ENCODE peak calls at places on chromosome 1, in five cellular contexts. One of them, this sample, is unnamed.

GRCh38 chr1:2160691-2161320 is 33.8 kb downstream of the FAAP20 start:
- DNase-seq in SW480: no peak
- DNase-seq in stimulated activated CD4-positive, alpha-beta T cell treated with anti-CD3 and anti-CD28 coated beads, TNF-alpha, amount 100 ng/mL, for 1 hour: no peak
- DNase-seq in effector memory CD4-positive, alpha-beta T cell: no peak
- DNase-seq in AG09309: no peak
- DNase-seq in this sample: no peak

GRCh38 chr1:1371741-1372711 is 3.0 kb downstream of the AURKAIP1 start:
- DNase-seq in AG09309: no peak
- DNase-seq in SW480: peak; percentile 57
- DNase-seq in stimulated activated CD4-positive, alpha-beta T cell treated with anti-CD3 and anti-CD28 coated beads, TNF-alpha, amount 100 ng/mL, for 1 hour: peak; percentile 57
- DNase-seq in effector memory CD4-positive, alpha-beta T cell: peak; percentile 52
- DNase-seq in this sample: peak; percentile 59

GRCh38 chr1:242243472-242243871 is 244.6 kb upstream of the MAP1LC3C start:
- DNase-seq in SW480: no peak
- DNase-seq in effector memory CD4-positive, alpha-beta T cell: no peak
- DNase-seq in stimulated activated CD4-positive, alpha-beta T cell treated with anti-CD3 and anti-CD28 coated beads, TNF-alpha, amount 100 ng/mL, for 1 hour: no peak
- DNase-seq in AG09309: no peak
- DNase-seq in this sample: no peak

GRCh38 chr1:160453443-160453842 is 53.1 kb downstream of the VANGL2 start:
- DNase-seq in AG09309: no peak
- DNase-seq in effector memory CD4-positive, alpha-beta T cell: no peak
- DNase-seq in SW480: no peak
- DNase-seq in stimulated activated CD4-positive, alpha-beta T cell treated with anti-CD3 and anti-CD28 coated beads, TNF-alpha, amount 100 ng/mL, for 1 hour: no peak
- DNase-seq in this sample: no peak

GRCh38 chr1:74610961-74611360 is 62.6 kb downstream of the ERICH3 start:
- DNase-seq in AG09309: no peak
- DNase-seq in SW480: no peak
- DNase-seq in stimulated activated CD4-positive, alpha-beta T cell treated with anti-CD3 and anti-CD28 coated beads, TNF-alpha, amount 100 ng/mL, for 1 hour: no peak
- DNase-seq in effector memory CD4-positive, alpha-beta T cell: no peak
- DNase-seq in this sample: no peak

GRCh38 chr1:64894438-64895196 is 71.7 kb downstream of the JAK1 start:
- DNase-seq in SW480: no peak
- DNase-seq in stimulated activated CD4-positive, alpha-beta T cell treated with anti-CD3 and anti-CD28 coated beads, TNF-alpha, amount 100 ng/mL, for 1 hour: no peak
- DNase-seq in AG09309: no peak
- DNase-seq in effector memory CD4-positive, alpha-beta T cell: no peak
- DNase-seq in this sample: no peak

GRCh38 chr1:12424793-12425192 is 193.2 kb downstream of the DHRS3 start:
- DNase-seq in stimulated activated CD4-positive, alpha-beta T cell treated with anti-CD3 and anti-CD28 coated beads, TNF-alpha, amount 100 ng/mL, for 1 hour: no peak
- DNase-seq in AG09309: no peak
- DNase-seq in effector memory CD4-positive, alpha-beta T cell: no peak
- DNase-seq in SW480: no peak
- DNase-seq in this sample: no peak

GRCh38 chr1:100494393-100495084 is 43.4 kb upstream of the GPR88 start:
- DNase-seq in effector memory CD4-positive, alpha-beta T cell: no peak
- DNase-seq in AG09309: no peak
- DNase-seq in SW480: no peak
- DNase-seq in stimulated activated CD4-positive, alpha-beta T cell treated with anti-CD3 and anti-CD28 coated beads, TNF-alpha, amount 100 ng/mL, for 1 hour: no peak
- DNase-seq in this sample: no peak

GRCh38 chr1:21539933-21540332 is 30.7 kb downstream of the ALPL start:
- DNase-seq in effector memory CD4-positive, alpha-beta T cell: no peak
- DNase-seq in stimulated activated CD4-positive, alpha-beta T cell treated with anti-CD3 and anti-CD28 coated beads, TNF-alpha, amount 100 ng/mL, for 1 hour: no peak
- DNase-seq in AG09309: no peak
- DNase-seq in SW480: no peak
- DNase-seq in this sample: no peak

GRCh38 chr1:160641323-160642280 is 5.2 kb downstream of the SLAMF1 start:
- DNase-seq in SW480: no peak
- DNase-seq in effector memory CD4-positive, alpha-beta T cell: no peak
- DNase-seq in AG09309: no peak
- DNase-seq in stimulated activated CD4-positive, alpha-beta T cell treated with anti-CD3 and anti-CD28 coated beads, TNF-alpha, amount 100 ng/mL, for 1 hour: no peak
- DNase-seq in this sample: no peak

GRCh38 chr1:11434926-11435325 is 44.0 kb upstream of the DISP3 start:
- DNase-seq in AG09309: no peak
- DNase-seq in effector memory CD4-positive, alpha-beta T cell: no peak
- DNase-seq in SW480: no peak
- DNase-seq in stimulated activated CD4-positive, alpha-beta T cell treated with anti-CD3 and anti-CD28 coated beads, TNF-alpha, amount 100 ng/mL, for 1 hour: no peak
- DNase-seq in this sample: no peak

GRCh38 chr1:162062542-162063015 is 6.9 kb upstream of the NOS1AP start:
- DNase-seq in AG09309: peak; percentile 11
- DNase-seq in SW480: no peak
- DNase-seq in stimulated activated CD4-positive, alpha-beta T cell treated with anti-CD3 and anti-CD28 coated beads, TNF-alpha, amount 100 ng/mL, for 1 hour: no peak
- DNase-seq in effector memory CD4-positive, alpha-beta T cell: no peak
- DNase-seq in this sample: no peak

GRCh38 chr1:185170291-185170848 is 13.4 kb downstream of the SWT1 start:
- DNase-seq in SW480: peak; percentile 48
- DNase-seq in AG09309: no peak
- DNase-seq in effector memory CD4-positive, alpha-beta T cell: no peak
- DNase-seq in stimulated activated CD4-positive, alpha-beta T cell treated with anti-CD3 and anti-CD28 coated beads, TNF-alpha, amount 100 ng/mL, for 1 hour: no peak
- DNase-seq in this sample: no peak

GRCh38 chr1:176852124-176852523 is 312.4 kb downstream of the ASTN1 start:
- DNase-seq in effector memory CD4-positive, alpha-beta T cell: no peak
- DNase-seq in SW480: no peak
- DNase-seq in AG09309: no peak
- DNase-seq in stimulated activated CD4-positive, alpha-beta T cell treated with anti-CD3 and anti-CD28 coated beads, TNF-alpha, amount 100 ng/mL, for 1 hour: no peak
- DNase-seq in this sample: no peak

GRCh38 chr1:17046043-17046657 is 7.7 kb downstream of the SDHB start:
- DNase-seq in effector memory CD4-positive, alpha-beta T cell: no peak
- DNase-seq in stimulated activated CD4-positive, alpha-beta T cell treated with anti-CD3 and anti-CD28 coated beads, TNF-alpha, amount 100 ng/mL, for 1 hour: no peak
- DNase-seq in AG09309: no peak
- DNase-seq in SW480: peak; percentile 72
- DNase-seq in this sample: no peak

GRCh38 chr1:148367596-148367995 is 115.5 kb downstream of the PPIAL4G start:
- DNase-seq in SW480: no peak
- DNase-seq in effector memory CD4-positive, alpha-beta T cell: no peak
- DNase-seq in AG09309: no peak
- DNase-seq in stimulated activated CD4-positive, alpha-beta T cell treated with anti-CD3 and anti-CD28 coated beads, TNF-alpha, amount 100 ng/mL, for 1 hour: no peak
- DNase-seq in this sample: no peak

GRCh38 chr1:119966020-119966419 is 69.7 kb upstream of the ADAM30 start:
- DNase-seq in SW480: no peak
- DNase-seq in effector memory CD4-positive, alpha-beta T cell: no peak
- DNase-seq in stimulated activated CD4-positive, alpha-beta T cell treated with anti-CD3 and anti-CD28 coated beads, TNF-alpha, amount 100 ng/mL, for 1 hour: no peak
- DNase-seq in AG09309: peak; percentile 38
- DNase-seq in this sample: no peak

GRCh38 chr1:34002810-34003209 is 138.9 kb downstream of the HMGB4 start:
- DNase-seq in stimulated activated CD4-positive, alpha-beta T cell treated with anti-CD3 and anti-CD28 coated beads, TNF-alpha, amount 100 ng/mL, for 1 hour: no peak
- DNase-seq in AG09309: no peak
- DNase-seq in effector memory CD4-positive, alpha-beta T cell: no peak
- DNase-seq in SW480: no peak
- DNase-seq in this sample: no peak

GRCh38 chr1:6026095-6026809 is 19.4 kb upstream of the KCNAB2 start:
- DNase-seq in SW480: peak; percentile 95
- DNase-seq in effector memory CD4-positive, alpha-beta T cell: peak; percentile 93
- DNase-seq in stimulated activated CD4-positive, alpha-beta T cell treated with anti-CD3 and anti-CD28 coated beads, TNF-alpha, amount 100 ng/mL, for 1 hour: peak; percentile 82
- DNase-seq in AG09309: no peak
- DNase-seq in this sample: peak; percentile 92

GRCh38 chr1:240792915-240793525 is 181.1 kb upstream of the GREM2 start:
- DNase-seq in SW480: no peak
- DNase-seq in effector memory CD4-positive, alpha-beta T cell: no peak
- DNase-seq in stimulated activated CD4-positive, alpha-beta T cell treated with anti-CD3 and anti-CD28 coated beads, TNF-alpha, amount 100 ng/mL, for 1 hour: no peak
- DNase-seq in AG09309: no peak
- DNase-seq in this sample: no peak

GRCh38 chr1:218347316-218347712 is 2.2 kb downstream of the TGFB2 start:
- DNase-seq in SW480: no peak
- DNase-seq in effector memory CD4-positive, alpha-beta T cell: no peak
- DNase-seq in stimulated activated CD4-positive, alpha-beta T cell treated with anti-CD3 and anti-CD28 coated beads, TNF-alpha, amount 100 ng/mL, for 1 hour: no peak
- DNase-seq in AG09309: no peak
- DNase-seq in this sample: no peak

GRCh38 chr1:11157867-11158266 is 31.3 kb upstream of the ANGPTL7 start:
- DNase-seq in AG09309: no peak
- DNase-seq in stimulated activated CD4-positive, alpha-beta T cell treated with anti-CD3 and anti-CD28 coated beads, TNF-alpha, amount 100 ng/mL, for 1 hour: no peak
- DNase-seq in SW480: no peak
- DNase-seq in effector memory CD4-positive, alpha-beta T cell: no peak
- DNase-seq in this sample: no peak

GRCh38 chr1:163093579-163093978 is 24.4 kb downstream of the RGS4 start:
- DNase-seq in stimulated activated CD4-positive, alpha-beta T cell treated with anti-CD3 and anti-CD28 coated beads, TNF-alpha, amount 100 ng/mL, for 1 hour: no peak
- DNase-seq in AG09309: no peak
- DNase-seq in SW480: no peak
- DNase-seq in effector memory CD4-positive, alpha-beta T cell: no peak
- DNase-seq in this sample: no peak

GRCh38 chr1:30371179-30371788 is 352.1 kb downstream of the MATN1 start:
- DNase-seq in stimulated activated CD4-positive, alpha-beta T cell treated with anti-CD3 and anti-CD28 coated beads, TNF-alpha, amount 100 ng/mL, for 1 hour: no peak
- DNase-seq in AG09309: no peak
- DNase-seq in effector memory CD4-positive, alpha-beta T cell: no peak
- DNase-seq in SW480: no peak
- DNase-seq in this sample: no peak

GRCh38 chr1:25885602-25886001 is 10.1 kb upstream of the PAQR7 start:
- DNase-seq in AG09309: no peak
- DNase-seq in SW480: no peak
- DNase-seq in effector memory CD4-positive, alpha-beta T cell: no peak
- DNase-seq in stimulated activated CD4-positive, alpha-beta T cell treated with anti-CD3 and anti-CD28 coated beads, TNF-alpha, amount 100 ng/mL, for 1 hour: no peak
- DNase-seq in this sample: no peak

GRCh38 chr1:24759492-24759891 is 14.2 kb downstream of the CLIC4 start:
- DNase-seq in effector memory CD4-positive, alpha-beta T cell: no peak
- DNase-seq in stimulated activated CD4-positive, alpha-beta T cell treated with anti-CD3 and anti-CD28 coated beads, TNF-alpha, amount 100 ng/mL, for 1 hour: no peak
- DNase-seq in AG09309: no peak
- DNase-seq in SW480: no peak
- DNase-seq in this sample: no peak

GRCh38 chr1:59699227-59699847 is 115.4 kb upstream of the HOOK1 start:
- DNase-seq in effector memory CD4-positive, alpha-beta T cell: no peak
- DNase-seq in AG09309: no peak
- DNase-seq in stimulated activated CD4-positive, alpha-beta T cell treated with anti-CD3 and anti-CD28 coated beads, TNF-alpha, amount 100 ng/mL, for 1 hour: no peak
- DNase-seq in SW480: peak; percentile 61
- DNase-seq in this sample: no peak

GRCh38 chr1:53076721-53077598 is 14.9 kb downstream of the PODN start:
- DNase-seq in effector memory CD4-positive, alpha-beta T cell: no peak
- DNase-seq in stimulated activated CD4-positive, alpha-beta T cell treated with anti-CD3 and anti-CD28 coated beads, TNF-alpha, amount 100 ng/mL, for 1 hour: no peak
- DNase-seq in AG09309: no peak
- DNase-seq in SW480: no peak
- DNase-seq in this sample: no peak

GRCh38 chr1:219041819-219042218 is 131.9 kb upstream of the LYPLAL1 start:
- DNase-seq in SW480: no peak
- DNase-seq in stimulated activated CD4-positive, alpha-beta T cell treated with anti-CD3 and anti-CD28 coated beads, TNF-alpha, amount 100 ng/mL, for 1 hour: no peak
- DNase-seq in effector memory CD4-positive, alpha-beta T cell: no peak
- DNase-seq in AG09309: no peak
- DNase-seq in this sample: no peak

GRCh38 chr1:157993179-157994080 is at the start of gene KIRREL1:
- DNase-seq in SW480: peak; percentile 7
- DNase-seq in effector memory CD4-positive, alpha-beta T cell: no peak
- DNase-seq in AG09309: no peak
- DNase-seq in stimulated activated CD4-positive, alpha-beta T cell treated with anti-CD3 and anti-CD28 coated beads, TNF-alpha, amount 100 ng/mL, for 1 hour: no peak
- DNase-seq in this sample: no peak

GRCh38 chr1:171715813-171716251 is 26.0 kb downstream of the VAMP4 start:
- DNase-seq in effector memory CD4-positive, alpha-beta T cell: no peak
- DNase-seq in SW480: peak; percentile 17
- DNase-seq in AG09309: no peak
- DNase-seq in stimulated activated CD4-positive, alpha-beta T cell treated with anti-CD3 and anti-CD28 coated beads, TNF-alpha, amount 100 ng/mL, for 1 hour: no peak
- DNase-seq in this sample: no peak

GRCh38 chr1:25879675-25880074 is 4.2 kb upstream of the PAQR7 start:
- DNase-seq in stimulated activated CD4-positive, alpha-beta T cell treated with anti-CD3 and anti-CD28 coated beads, TNF-alpha, amount 100 ng/mL, for 1 hour: no peak
- DNase-seq in AG09309: no peak
- DNase-seq in effector memory CD4-positive, alpha-beta T cell: no peak
- DNase-seq in SW480: no peak
- DNase-seq in this sample: no peak

GRCh38 chr1:84286071-84286470 is 15.4 kb upstream of the SAMD13 start:
- DNase-seq in effector memory CD4-positive, alpha-beta T cell: no peak
- DNase-seq in stimulated activated CD4-positive, alpha-beta T cell treated with anti-CD3 and anti-CD28 coated beads, TNF-alpha, amount 100 ng/mL, for 1 hour: no peak
- DNase-seq in AG09309: no peak
- DNase-seq in SW480: no peak
- DNase-seq in this sample: no peak

GRCh38 chr1:25622526-25622925 is 5.9 kb downstream of the MAN1C1 start:
- DNase-seq in effector memory CD4-positive, alpha-beta T cell: no peak
- DNase-seq in AG09309: no peak
- DNase-seq in stimulated activated CD4-positive, alpha-beta T cell treated with anti-CD3 and anti-CD28 coated beads, TNF-alpha, amount 100 ng/mL, for 1 hour: no peak
- DNase-seq in SW480: no peak
- DNase-seq in this sample: no peak

GRCh38 chr1:11324562-11324961 is 51.6 kb downstream of the UBIAD1 start:
- DNase-seq in AG09309: no peak
- DNase-seq in stimulated activated CD4-positive, alpha-beta T cell treated with anti-CD3 and anti-CD28 coated beads, TNF-alpha, amount 100 ng/mL, for 1 hour: no peak
- DNase-seq in effector memory CD4-positive, alpha-beta T cell: no peak
- DNase-seq in SW480: no peak
- DNase-seq in this sample: no peak

GRCh38 chr1:15305366-15305765 is 58.3 kb downstream of the FHAD1 start:
- DNase-seq in SW480: no peak
- DNase-seq in effector memory CD4-positive, alpha-beta T cell: no peak
- DNase-seq in AG09309: peak; percentile 68
- DNase-seq in stimulated activated CD4-positive, alpha-beta T cell treated with anti-CD3 and anti-CD28 coated beads, TNF-alpha, amount 100 ng/mL, for 1 hour: no peak
- DNase-seq in this sample: no peak

GRCh38 chr1:10338047-10338446 is 60.8 kb upstream of the PGD start:
- DNase-seq in SW480: peak; percentile 12
- DNase-seq in effector memory CD4-positive, alpha-beta T cell: no peak
- DNase-seq in stimulated activated CD4-positive, alpha-beta T cell treated with anti-CD3 and anti-CD28 coated beads, TNF-alpha, amount 100 ng/mL, for 1 hour: no peak
- DNase-seq in AG09309: peak; percentile 13
- DNase-seq in this sample: no peak

GRCh38 chr1:112522621-112523020 is 13.9 kb downstream of the WNT2B start:
- DNase-seq in stimulated activated CD4-positive, alpha-beta T cell treated with anti-CD3 and anti-CD28 coated beads, TNF-alpha, amount 100 ng/mL, for 1 hour: no peak
- DNase-seq in effector memory CD4-positive, alpha-beta T cell: no peak
- DNase-seq in SW480: peak; percentile 14
- DNase-seq in AG09309: peak; percentile 70
- DNase-seq in this sample: no peak